ENCODE peak calls at places on chromosomes 12 and 14, in five cellular contexts. P, H, Y, I and V are unnamed samples.

GRCh38 chr14:28756896-28757570 is 9.6 kb upstream of the FOXG1 start:
- DNase-seq in P (peak), H (peak), Y (no peak), I (peak), V (no peak)

GRCh38 chr12:110107369-110108281 is 16.5 kb upstream of the IFT81 start:
- DNase-seq in P (peak), H (no peak), Y (no peak), I (peak), V (peak)

GRCh38 chr12:109714141-109714912 is 702 bp downstream of the FAM222A start:
- DNase-seq in P (no peak), H (no peak), Y (peak), I (peak), V (no peak)

GRCh38 chr14:99278836-99279235 is 6.8 kb upstream of the BCL11B start:
- DNase-seq in P (no peak), H (no peak), Y (no peak), I (no peak), V (no peak)

GRCh38 chr14:101665478-101666078 is 95.9 kb upstream of the PPP2R5C start:
- DNase-seq in P (peak), H (peak), Y (no peak), I (peak), V (peak)

GRCh38 chr12:422526-422925 is 21.1 kb downstream of the CCDC77 start:
- DNase-seq in P (no peak), H (no peak), Y (no peak), I (no peak), V (no peak)

GRCh38 chr12:3419538-3419937 is 71.5 kb upstream of the PRMT8 start:
- DNase-seq in P (no peak), H (no peak), Y (no peak), I (no peak), V (no peak)

GRCh38 chr14:69768873-69769272 is 1.9 kb downstream of the SRSF5 start:
- DNase-seq in P (no peak), H (no peak), Y (no peak), I (no peak), V (no peak)

GRCh38 chr14:104677506-104678332 is 11.7 kb upstream of the INF2 start:
- DNase-seq in P (peak), H (no peak), Y (peak), I (peak), V (no peak)

GRCh38 chr12:118960161-118960560 is 21.2 kb upstream of the SRRM4 start:
- DNase-seq in P (no peak), H (no peak), Y (no peak), I (no peak), V (no peak)

GRCh38 chr12:93502802-93503623 is 35.7 kb downstream of the MRPL42 start:
- DNase-seq in P (peak), H (no peak), Y (no peak), I (peak), V (no peak)

GRCh38 chr12:45990468-45991288 is at the start of gene SCAF11:
- DNase-seq in P (peak), H (peak), Y (peak), I (peak), V (peak)

GRCh38 chr14:91753501-91754128 is 21.7 kb upstream of the CATSPERB start:
- DNase-seq in P (no peak), H (no peak), Y (no peak), I (peak), V (no peak)

GRCh38 chr14:64388533-64389243 is 535 bp downstream of the MTHFD1 start:
- DNase-seq in P (peak), H (no peak), Y (no peak), I (peak), V (no peak)

GRCh38 chr12:80659512-80660094 is 47.8 kb upstream of the MYF6 start:
- DNase-seq in P (no peak), H (no peak), Y (no peak), I (no peak), V (no peak)

GRCh38 chr12:65014504-65015271 is 106.4 kb downstream of the WIF1 start:
- DNase-seq in P (no peak), H (no peak), Y (no peak), I (no peak), V (no peak)

GRCh38 chr12:62779488-62779887 is 155.5 kb downstream of the PPM1H start:
- DNase-seq in P (no peak), H (no peak), Y (no peak), I (no peak), V (no peak)

GRCh38 chr14:74955229-74955999 is at the start of gene PGF:
- DNase-seq in P (no peak), H (no peak), Y (no peak), I (peak), V (no peak)

GRCh38 chr12:3550839-3551238 is 59.8 kb downstream of the PRMT8 start:
- DNase-seq in P (no peak), H (no peak), Y (no peak), I (no peak), V (no peak)

GRCh38 chr12:6843118-6843902 is 2.6 kb downstream of the GNB3 start:
- DNase-seq in P (no peak), H (no peak), Y (no peak), I (no peak), V (no peak)

GRCh38 chr12:75759842-75760260 is 248.4 kb upstream of the KRR1 start:
- DNase-seq in P (peak), H (no peak), Y (no peak), I (peak), V (peak)

GRCh38 chr12:22628228-22628627 is 3.3 kb downstream of the ETNK1 start:
- DNase-seq in P (no peak), H (no peak), Y (no peak), I (peak), V (no peak)

GRCh38 chr14:77000340-77001235 is 27.9 kb downstream of the IRF2BPL start:
- DNase-seq in P (no peak), H (no peak), Y (no peak), I (no peak), V (peak)

GRCh38 chr12:114812858-114813761 is 129.1 kb upstream of the TBX3 start:
- DNase-seq in P (no peak), H (no peak), Y (no peak), I (peak), V (no peak)

GRCh38 chr12:130124106-130124505 is 38.2 kb upstream of the FZD10 start:
- DNase-seq in P (no peak), H (no peak), Y (no peak), I (no peak), V (no peak)

GRCh38 chr12:85531345-85531744 is 251.3 kb downstream of the ALX1 start:
- DNase-seq in P (no peak), H (no peak), Y (no peak), I (no peak), V (no peak)

GRCh38 chr14:103001651-103002396 is 55.5 kb downstream of the CDC42BPB start:
- DNase-seq in P (no peak), H (no peak), Y (no peak), I (no peak), V (no peak)

GRCh38 chr14:100709252-100709955 is 17.3 kb upstream of the DLK1 start:
- DNase-seq in P (no peak), H (no peak), Y (no peak), I (no peak), V (no peak)

GRCh38 chr12:7142057-7142644 is 12.0 kb downstream of the CLSTN3 start:
- DNase-seq in P (peak), H (no peak), Y (no peak), I (peak), V (no peak)

GRCh38 chr14:92552066-92552465 is 38.5 kb downstream of the RIN3 start:
- DNase-seq in P (no peak), H (no peak), Y (no peak), I (no peak), V (no peak)

GRCh38 chr12:4555804-4556203 is 6.2 kb upstream of the DYRK4 start:
- DNase-seq in P (no peak), H (no peak), Y (no peak), I (no peak), V (no peak)